ENCODE peak calls at places on chromosomes 7 and 10, in four cellular contexts. O is tibial artery, C is AG09319, F is cardiac muscle cell. J is an unnamed sample.

GRCh38 chr10:10598297-10598696 is 419.4 kb upstream of the CELF2 start:
- DNase-seq in C (no peak), F (peak; percentile 8), O (no peak), J (no peak)

GRCh38 chr7:151762501-151763245 is 114.2 kb downstream of the PRKAG2 start:
- DNase-seq in F (no peak), O (peak; percentile 55), C (no peak), J (no peak)

GRCh38 chr7:28096713-28097112 is 83.9 kb downstream of the JAZF1 start:
- DNase-seq in F (peak; percentile 70), O (no peak), C (peak; percentile 38), J (peak; percentile 68)

GRCh38 chr7:85972504-85973141 is 671.1 kb upstream of the GRM3 start:
- DNase-seq in C (no peak), F (no peak), O (no peak), J (no peak)

GRCh38 chr10:116796469-116796868 is 52.8 kb upstream of the ENO4 start:
- DNase-seq in O (no peak), F (no peak), C (no peak), J (no peak)

GRCh38 chr10:43140414-43140813 is 2.2 kb downstream of the CSGALNACT2 start:
- DNase-seq in C (peak; percentile 62), O (no peak), F (no peak), J (no peak)

GRCh38 chr7:156778668-156779067 is 114.3 kb downstream of the LMBR1 start:
- DNase-seq in C (no peak), F (no peak), O (no peak), J (no peak)

GRCh38 chr7:29265208-29265923 is 70.8 kb downstream of the CHN2 start:
- DNase-seq in C (no peak), F (no peak), O (no peak), J (no peak)

GRCh38 chr7:69067397-69067796 is 530.9 kb upstream of the AUTS2 start:
- DNase-seq in O (no peak), F (peak; percentile 47), C (no peak), J (no peak)

GRCh38 chr7:121557034-121557892 is 161.2 kb upstream of the FAM3C start:
- DNase-seq in C (no peak), F (no peak), O (no peak), J (no peak)

GRCh38 chr7:3892686-3893085 is 591.6 kb downstream of the SDK1 start:
- DNase-seq in C (no peak), O (no peak), F (no peak), J (no peak)

GRCh38 chr7:3156508-3156907 is 112.8 kb upstream of the CARD11 start:
- DNase-seq in O (no peak), C (no peak), F (no peak), J (no peak)

GRCh38 chr7:82595176-82595575 is 151.6 kb upstream of the CACNA2D1 start:
- DNase-seq in F (no peak), O (no peak), C (no peak), J (no peak)

GRCh38 chr7:141674702-141675101 is 27.3 kb downstream of the DENND11 start:
- DNase-seq in F (no peak), O (no peak), C (no peak), J (peak; percentile 8)

GRCh38 chr10:122734266-122734665 is 34.6 kb upstream of the C10orf120 start:
- DNase-seq in F (no peak), C (no peak), O (no peak), J (no peak)

GRCh38 chr10:48277093-48277492 is 2.6 kb upstream of the FRMPD2 start:
- DNase-seq in F (no peak), C (no peak), O (no peak), J (no peak)

GRCh38 chr10:3096149-3096548 is 28.8 kb downstream of the PFKP start:
- DNase-seq in F (no peak), C (no peak), O (peak; percentile 68), J (no peak)

GRCh38 chr10:122302315-122302714 is 31.2 kb downstream of the BTBD16 start:
- DNase-seq in C (no peak), O (no peak), F (no peak), J (no peak)

GRCh38 chr7:128303624-128304023 is 40.1 kb downstream of the RBM28 start:
- DNase-seq in F (no peak), O (no peak), C (no peak), J (no peak)

GRCh38 chr7:124072603-124073324 is 39.9 kb upstream of the TMEM229A start:
- DNase-seq in C (peak; percentile 4), O (no peak), F (no peak), J (no peak)

GRCh38 chr7:101363734-101364374 is 1.2 kb downstream of the COL26A1 start:
- DNase-seq in C (peak; percentile 41), O (peak; percentile 68), F (peak; percentile 86), J (peak; percentile 62)
- TF ChIP-seq CTCF in C (peak; percentile 71), O (peak; percentile 69), F (peak; percentile 85), J (peak; percentile 72)

GRCh38 chr10:23035569-23035968 is 59.8 kb upstream of the MSRB2 start:
- DNase-seq in F (peak; percentile 35), O (no peak), C (no peak), J (peak; percentile 24)
- TF ChIP-seq CTCF in F (peak; percentile 32), O (no peak), C (no peak), J (peak; percentile 41)

DNA sequence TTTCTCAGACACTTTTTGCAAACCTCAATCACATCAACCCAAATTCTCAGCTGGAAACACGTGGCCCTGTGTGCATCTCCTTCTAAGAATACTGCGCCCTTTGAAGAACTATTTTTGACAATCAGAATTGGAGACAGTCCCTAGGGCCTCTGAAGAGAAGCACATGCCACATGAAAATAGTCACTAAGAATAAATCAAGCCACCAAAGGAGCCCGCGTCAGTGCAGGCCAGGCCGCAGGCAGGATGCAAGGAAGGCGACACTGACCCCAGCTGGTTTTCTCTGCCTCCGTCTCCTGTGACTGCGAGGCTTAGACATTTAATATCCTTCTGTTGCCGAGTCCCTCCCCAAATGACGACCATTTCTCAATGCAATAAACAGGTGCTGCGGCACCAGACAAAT is 88.0 kb upstream of the ADAM12 start:
- DNase-seq in C (no peak), F (peak; percentile 35), O (no peak), J (no peak)
- TF ChIP-seq CTCF in C (no peak), F (no peak), O (no peak), J (no peak)

GRCh38 chr10:75845538-75845937 is 414.1 kb downstream of the LRMDA start:
- DNase-seq in F (no peak), C (no peak), O (no peak), J (no peak)
- TF ChIP-seq CTCF in F (no peak), C (no peak), O (no peak), J (no peak)

GRCh38 chr10:58963101-58963534 is 213.3 kb upstream of the PHYHIPL start:
- DNase-seq in F (peak; percentile 34), C (no peak), O (no peak), J (peak; percentile 38)
- TF ChIP-seq CTCF in F (peak; percentile 33), C (no peak), O (no peak), J (peak; percentile 52)

DNA sequence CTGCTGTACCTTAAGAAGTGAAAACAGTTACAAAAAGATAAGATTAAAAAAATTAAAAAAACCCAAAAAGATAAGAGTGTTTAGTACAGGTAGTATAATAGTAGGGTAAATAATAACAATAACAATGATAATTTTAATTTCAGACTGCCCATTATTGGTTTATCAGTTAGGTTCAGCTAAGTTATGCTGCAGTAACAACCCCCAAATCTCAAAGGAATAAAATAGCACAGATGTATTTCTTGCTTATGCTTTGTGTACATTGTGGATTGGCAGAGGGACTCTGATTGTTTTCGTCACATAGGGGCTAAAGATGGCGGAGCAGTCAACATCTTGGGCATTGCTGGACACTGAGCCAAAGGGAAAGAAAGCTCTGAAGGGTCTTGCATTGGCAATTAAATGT is 264.6 kb downstream of the LRMDA start:
- DNase-seq in F (no peak), O (no peak), C (no peak), J (no peak)
- TF ChIP-seq CTCF in F (no peak), O (no peak), C (no peak), J (no peak)

GRCh38 chr7:138863931-138864330 is 65.9 kb upstream of the ATP6V0A4 start:
- DNase-seq in C (no peak), O (no peak), F (no peak), J (no peak)

GRCh38 chr7:138867744-138868143 is 69.7 kb upstream of the ATP6V0A4 start:
- DNase-seq in C (no peak), O (no peak), F (no peak), J (no peak)

GRCh38 chr7:138864667-138865066 is 66.7 kb upstream of the ATP6V0A4 start:
- DNase-seq in O (no peak), F (no peak), C (no peak), J (peak; percentile 57)

GRCh38 chr7:138866353-138866752 is 68.4 kb upstream of the ATP6V0A4 start:
- DNase-seq in C (no peak), F (no peak), O (no peak), J (no peak)

DNA sequence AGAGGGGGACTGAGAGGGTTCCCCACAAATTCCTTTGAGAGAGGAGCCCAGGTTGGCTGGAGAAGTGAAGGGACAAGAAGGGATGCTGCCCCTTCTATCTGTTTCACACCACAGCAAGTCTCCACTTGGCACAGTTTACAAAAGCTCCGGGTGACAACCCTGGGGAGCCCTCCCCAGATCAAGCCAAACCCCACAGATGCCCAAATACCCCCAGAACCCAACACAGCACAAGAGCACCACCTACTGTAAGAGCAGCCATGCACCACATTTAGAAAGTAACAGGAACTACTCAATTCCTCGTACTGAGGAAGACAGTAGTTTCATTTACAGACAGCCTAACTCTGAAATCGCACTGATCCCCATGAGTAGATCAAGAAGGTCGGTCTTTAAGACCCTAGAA is 67.8 kb upstream of the ATP6V0A4 start:
- DNase-seq in F (no peak), O (no peak), C (no peak), J (peak; percentile 65)
- TF ChIP-seq CTCF in F (peak; percentile 43), O (no peak), C (no peak), J (peak; percentile 54)

DNA sequence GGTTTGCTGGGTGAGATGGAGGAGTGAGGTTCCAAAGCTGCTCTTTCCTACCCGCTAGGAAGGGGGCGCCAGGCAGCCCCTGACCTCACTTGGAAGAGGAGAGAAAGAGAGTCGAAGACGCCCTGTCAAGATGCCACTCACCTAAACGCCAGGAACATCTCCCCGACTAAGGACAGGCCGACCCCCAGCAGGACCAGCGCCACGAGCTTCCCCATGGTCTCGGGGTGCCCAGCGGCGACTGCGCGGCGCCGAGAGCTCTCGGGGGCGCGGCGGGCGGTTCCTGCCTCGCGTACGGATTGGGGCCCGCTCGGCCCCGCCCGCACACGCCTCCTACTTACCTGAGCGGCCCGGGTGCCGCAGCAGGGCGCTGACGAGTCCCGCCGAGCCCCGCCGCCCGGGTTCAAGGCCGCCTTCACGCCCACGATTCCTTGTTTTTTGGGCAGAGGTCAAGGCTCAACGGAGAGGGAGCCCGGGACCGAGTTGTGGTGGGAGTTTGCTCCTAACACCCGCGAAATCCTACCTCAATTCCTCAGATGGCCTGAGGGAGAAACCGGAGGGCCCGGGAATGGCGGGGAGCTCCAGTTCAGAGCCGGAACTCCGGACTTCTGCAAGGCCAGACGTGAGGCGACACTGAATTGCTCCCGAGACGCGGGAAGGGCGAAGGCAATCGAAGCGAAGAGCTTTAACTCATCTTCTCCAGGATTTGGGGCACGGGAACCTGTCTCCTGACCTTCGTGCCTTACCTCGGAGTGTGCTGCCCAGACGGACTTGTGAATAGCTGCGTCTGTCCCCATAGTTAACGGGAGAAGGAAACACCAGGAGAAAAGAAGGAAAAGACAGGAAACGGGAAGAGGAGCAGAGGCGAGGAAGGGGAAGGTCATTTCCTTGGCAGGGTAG is at the start of gene PON3:
- DNase-seq in F (no peak), O (no peak), C (no peak), J (peak; percentile 58)
- TF ChIP-seq CTCF in F (peak; percentile 52), O (no peak), C (no peak), J (peak; percentile 60)